ENCODE peak calls at places on chromosomes 2 and 18, in nine cellular contexts. One of them, this sample, is unnamed.

GRCh38 chr2:53177342-53177741 is 590.3 kb upstream of the CHAC2 start:
- DNase-seq in activated T-helper 1 cell treated with Interleukin-2 at 50 U/mL for 16 hours: no peak
- DNase-seq in activated CD4-positive, CD25-positive, alpha-beta regulatory T cell treated with anti-CD3 and anti-CD28 coated beads, Interleukin-2, amount 50 U/mL, for 72 hours: no peak
- DNase-seq in RKO: no peak
- DNase-seq in stimulated activated naive B cell treated with anti-CD40 and anti-IgM and Interleukin-4, amounts not matched to agents 10 μg/mL and 1 μg/mL and 100 μg/mL, for 72 hours: no peak
- DNase-seq in stimulated activated CD4-positive, alpha-beta T cell treated with anti-CD3 and anti-CD28 coated beads, Interleukin-15, amount 100 ng/mL, for 24 hours: no peak
- DNase-seq in nephron progenitor cell: no peak
- DNase-seq in right lobe of liver: no peak
- DNase-seq in adipocyte: no peak
- DNase-seq in this sample: no peak

GRCh38 chr2:218260742-218261423 is at the start of gene GPBAR1:
- DNase-seq in nephron progenitor cell: peak
- DNase-seq in stimulated activated naive B cell treated with anti-CD40 and anti-IgM and Interleukin-4, amounts not matched to agents 10 μg/mL and 1 μg/mL and 100 μg/mL, for 72 hours: no peak
- DNase-seq in adipocyte: no peak
- DNase-seq in right lobe of liver: no peak
- DNase-seq in stimulated activated CD4-positive, alpha-beta T cell treated with anti-CD3 and anti-CD28 coated beads, Interleukin-15, amount 100 ng/mL, for 24 hours: no peak
- DNase-seq in RKO: no peak
- DNase-seq in activated CD4-positive, CD25-positive, alpha-beta regulatory T cell treated with anti-CD3 and anti-CD28 coated beads, Interleukin-2, amount 50 U/mL, for 72 hours: no peak
- DNase-seq in activated T-helper 1 cell treated with Interleukin-2 at 50 U/mL for 16 hours: no peak
- DNase-seq in this sample: no peak

GRCh38 chr2:203240491-203240890 is 1.7 kb downstream of the CYP20A1 start:
- DNase-seq in activated CD4-positive, CD25-positive, alpha-beta regulatory T cell treated with anti-CD3 and anti-CD28 coated beads, Interleukin-2, amount 50 U/mL, for 72 hours: no peak
- DNase-seq in right lobe of liver: no peak
- DNase-seq in stimulated activated naive B cell treated with anti-CD40 and anti-IgM and Interleukin-4, amounts not matched to agents 10 μg/mL and 1 μg/mL and 100 μg/mL, for 72 hours: no peak
- DNase-seq in stimulated activated CD4-positive, alpha-beta T cell treated with anti-CD3 and anti-CD28 coated beads, Interleukin-15, amount 100 ng/mL, for 24 hours: no peak
- DNase-seq in adipocyte: no peak
- DNase-seq in nephron progenitor cell: no peak
- DNase-seq in RKO: no peak
- DNase-seq in activated T-helper 1 cell treated with Interleukin-2 at 50 U/mL for 16 hours: no peak
- DNase-seq in this sample: no peak

GRCh38 chr2:218022131-218022850 is 19.5 kb upstream of the TNS1 start:
- DNase-seq in stimulated activated CD4-positive, alpha-beta T cell treated with anti-CD3 and anti-CD28 coated beads, Interleukin-15, amount 100 ng/mL, for 24 hours: no peak
- DNase-seq in adipocyte: no peak
- DNase-seq in right lobe of liver: no peak
- DNase-seq in nephron progenitor cell: no peak
- DNase-seq in RKO: no peak
- DNase-seq in activated CD4-positive, CD25-positive, alpha-beta regulatory T cell treated with anti-CD3 and anti-CD28 coated beads, Interleukin-2, amount 50 U/mL, for 72 hours: no peak
- DNase-seq in activated T-helper 1 cell treated with Interleukin-2 at 50 U/mL for 16 hours: no peak
- DNase-seq in stimulated activated naive B cell treated with anti-CD40 and anti-IgM and Interleukin-4, amounts not matched to agents 10 μg/mL and 1 μg/mL and 100 μg/mL, for 72 hours: no peak
- DNase-seq in this sample: no peak

GRCh38 chr2:52881606-52882005 is 886.0 kb upstream of the CHAC2 start:
- DNase-seq in stimulated activated naive B cell treated with anti-CD40 and anti-IgM and Interleukin-4, amounts not matched to agents 10 μg/mL and 1 μg/mL and 100 μg/mL, for 72 hours: no peak
- DNase-seq in RKO: peak
- DNase-seq in right lobe of liver: no peak
- DNase-seq in nephron progenitor cell: no peak
- DNase-seq in activated T-helper 1 cell treated with Interleukin-2 at 50 U/mL for 16 hours: no peak
- DNase-seq in stimulated activated CD4-positive, alpha-beta T cell treated with anti-CD3 and anti-CD28 coated beads, Interleukin-15, amount 100 ng/mL, for 24 hours: no peak
- DNase-seq in adipocyte: peak
- DNase-seq in activated CD4-positive, CD25-positive, alpha-beta regulatory T cell treated with anti-CD3 and anti-CD28 coated beads, Interleukin-2, amount 50 U/mL, for 72 hours: no peak
- DNase-seq in this sample: no peak

GRCh38 chr2:37301408-37301807 is 23.2 kb downstream of the PRKD3 start:
- DNase-seq in stimulated activated naive B cell treated with anti-CD40 and anti-IgM and Interleukin-4, amounts not matched to agents 10 μg/mL and 1 μg/mL and 100 μg/mL, for 72 hours: no peak
- DNase-seq in nephron progenitor cell: no peak
- DNase-seq in adipocyte: no peak
- DNase-seq in right lobe of liver: no peak
- DNase-seq in RKO: peak
- DNase-seq in activated T-helper 1 cell treated with Interleukin-2 at 50 U/mL for 16 hours: no peak
- DNase-seq in stimulated activated CD4-positive, alpha-beta T cell treated with anti-CD3 and anti-CD28 coated beads, Interleukin-15, amount 100 ng/mL, for 24 hours: no peak
- DNase-seq in activated CD4-positive, CD25-positive, alpha-beta regulatory T cell treated with anti-CD3 and anti-CD28 coated beads, Interleukin-2, amount 50 U/mL, for 72 hours: no peak
- DNase-seq in this sample: no peak

GRCh38 chr2:102622646-102623045 is 3.3 kb downstream of the SLC9A2 start:
- DNase-seq in stimulated activated naive B cell treated with anti-CD40 and anti-IgM and Interleukin-4, amounts not matched to agents 10 μg/mL and 1 μg/mL and 100 μg/mL, for 72 hours: no peak
- DNase-seq in right lobe of liver: no peak
- DNase-seq in adipocyte: no peak
- DNase-seq in nephron progenitor cell: no peak
- DNase-seq in RKO: no peak
- DNase-seq in activated T-helper 1 cell treated with Interleukin-2 at 50 U/mL for 16 hours: no peak
- DNase-seq in stimulated activated CD4-positive, alpha-beta T cell treated with anti-CD3 and anti-CD28 coated beads, Interleukin-15, amount 100 ng/mL, for 24 hours: no peak
- DNase-seq in activated CD4-positive, CD25-positive, alpha-beta regulatory T cell treated with anti-CD3 and anti-CD28 coated beads, Interleukin-2, amount 50 U/mL, for 72 hours: no peak
- DNase-seq in this sample: no peak

GRCh38 chr2:224969633-224970292 is 72.5 kb downstream of the DOCK10 start:
- DNase-seq in stimulated activated naive B cell treated with anti-CD40 and anti-IgM and Interleukin-4, amounts not matched to agents 10 μg/mL and 1 μg/mL and 100 μg/mL, for 72 hours: no peak
- DNase-seq in right lobe of liver: no peak
- DNase-seq in activated CD4-positive, CD25-positive, alpha-beta regulatory T cell treated with anti-CD3 and anti-CD28 coated beads, Interleukin-2, amount 50 U/mL, for 72 hours: no peak
- DNase-seq in stimulated activated CD4-positive, alpha-beta T cell treated with anti-CD3 and anti-CD28 coated beads, Interleukin-15, amount 100 ng/mL, for 24 hours: no peak
- DNase-seq in activated T-helper 1 cell treated with Interleukin-2 at 50 U/mL for 16 hours: no peak
- DNase-seq in nephron progenitor cell: no peak
- DNase-seq in adipocyte: no peak
- DNase-seq in RKO: no peak
- DNase-seq in this sample: no peak

GRCh38 chr2:133497261-133497893 is 70.9 kb downstream of the NCKAP5 start:
- DNase-seq in activated T-helper 1 cell treated with Interleukin-2 at 50 U/mL for 16 hours: no peak
- DNase-seq in nephron progenitor cell: no peak
- DNase-seq in RKO: no peak
- DNase-seq in stimulated activated naive B cell treated with anti-CD40 and anti-IgM and Interleukin-4, amounts not matched to agents 10 μg/mL and 1 μg/mL and 100 μg/mL, for 72 hours: no peak
- DNase-seq in activated CD4-positive, CD25-positive, alpha-beta regulatory T cell treated with anti-CD3 and anti-CD28 coated beads, Interleukin-2, amount 50 U/mL, for 72 hours: no peak
- DNase-seq in right lobe of liver: no peak
- DNase-seq in adipocyte: no peak
- DNase-seq in stimulated activated CD4-positive, alpha-beta T cell treated with anti-CD3 and anti-CD28 coated beads, Interleukin-15, amount 100 ng/mL, for 24 hours: no peak
- DNase-seq in this sample: peak

GRCh38 chr2:12990523-12990922 is 273.8 kb downstream of the TRIB2 start:
- DNase-seq in adipocyte: no peak
- DNase-seq in activated CD4-positive, CD25-positive, alpha-beta regulatory T cell treated with anti-CD3 and anti-CD28 coated beads, Interleukin-2, amount 50 U/mL, for 72 hours: no peak
- DNase-seq in stimulated activated naive B cell treated with anti-CD40 and anti-IgM and Interleukin-4, amounts not matched to agents 10 μg/mL and 1 μg/mL and 100 μg/mL, for 72 hours: no peak
- DNase-seq in stimulated activated CD4-positive, alpha-beta T cell treated with anti-CD3 and anti-CD28 coated beads, Interleukin-15, amount 100 ng/mL, for 24 hours: no peak
- DNase-seq in activated T-helper 1 cell treated with Interleukin-2 at 50 U/mL for 16 hours: no peak
- DNase-seq in right lobe of liver: no peak
- DNase-seq in RKO: no peak
- DNase-seq in nephron progenitor cell: no peak
- DNase-seq in this sample: no peak

GRCh38 chr2:206693399-206694137 is 24.6 kb downstream of the DYTN start:
- DNase-seq in activated CD4-positive, CD25-positive, alpha-beta regulatory T cell treated with anti-CD3 and anti-CD28 coated beads, Interleukin-2, amount 50 U/mL, for 72 hours: no peak
- DNase-seq in adipocyte: peak
- DNase-seq in RKO: peak
- DNase-seq in activated T-helper 1 cell treated with Interleukin-2 at 50 U/mL for 16 hours: no peak
- DNase-seq in right lobe of liver: no peak
- DNase-seq in stimulated activated naive B cell treated with anti-CD40 and anti-IgM and Interleukin-4, amounts not matched to agents 10 μg/mL and 1 μg/mL and 100 μg/mL, for 72 hours: peak
- DNase-seq in stimulated activated CD4-positive, alpha-beta T cell treated with anti-CD3 and anti-CD28 coated beads, Interleukin-15, amount 100 ng/mL, for 24 hours: peak
- DNase-seq in nephron progenitor cell: peak
- DNase-seq in this sample: peak

GRCh38 chr2:58720770-58721697 is 479.9 kb upstream of the FANCL start:
- DNase-seq in stimulated activated naive B cell treated with anti-CD40 and anti-IgM and Interleukin-4, amounts not matched to agents 10 μg/mL and 1 μg/mL and 100 μg/mL, for 72 hours: no peak
- DNase-seq in activated T-helper 1 cell treated with Interleukin-2 at 50 U/mL for 16 hours: no peak
- DNase-seq in adipocyte: no peak
- DNase-seq in RKO: no peak
- DNase-seq in activated CD4-positive, CD25-positive, alpha-beta regulatory T cell treated with anti-CD3 and anti-CD28 coated beads, Interleukin-2, amount 50 U/mL, for 72 hours: no peak
- DNase-seq in nephron progenitor cell: no peak
- DNase-seq in stimulated activated CD4-positive, alpha-beta T cell treated with anti-CD3 and anti-CD28 coated beads, Interleukin-15, amount 100 ng/mL, for 24 hours: no peak
- DNase-seq in right lobe of liver: no peak
- DNase-seq in this sample: no peak

GRCh38 chr2:47819834-47820233 is 36.9 kb downstream of the MSH6 start:
- DNase-seq in stimulated activated naive B cell treated with anti-CD40 and anti-IgM and Interleukin-4, amounts not matched to agents 10 μg/mL and 1 μg/mL and 100 μg/mL, for 72 hours: no peak
- DNase-seq in RKO: peak
- DNase-seq in adipocyte: no peak
- DNase-seq in activated CD4-positive, CD25-positive, alpha-beta regulatory T cell treated with anti-CD3 and anti-CD28 coated beads, Interleukin-2, amount 50 U/mL, for 72 hours: no peak
- DNase-seq in stimulated activated CD4-positive, alpha-beta T cell treated with anti-CD3 and anti-CD28 coated beads, Interleukin-15, amount 100 ng/mL, for 24 hours: no peak
- DNase-seq in nephron progenitor cell: no peak
- DNase-seq in right lobe of liver: no peak
- DNase-seq in activated T-helper 1 cell treated with Interleukin-2 at 50 U/mL for 16 hours: no peak
- DNase-seq in this sample: peak

GRCh38 chr18:12851709-12852108 is 32.3 kb downstream of the PTPN2 start:
- DNase-seq in stimulated activated naive B cell treated with anti-CD40 and anti-IgM and Interleukin-4, amounts not matched to agents 10 μg/mL and 1 μg/mL and 100 μg/mL, for 72 hours: no peak
- DNase-seq in RKO: no peak
- DNase-seq in activated T-helper 1 cell treated with Interleukin-2 at 50 U/mL for 16 hours: no peak
- DNase-seq in adipocyte: peak
- DNase-seq in nephron progenitor cell: no peak
- DNase-seq in stimulated activated CD4-positive, alpha-beta T cell treated with anti-CD3 and anti-CD28 coated beads, Interleukin-15, amount 100 ng/mL, for 24 hours: no peak
- DNase-seq in activated CD4-positive, CD25-positive, alpha-beta regulatory T cell treated with anti-CD3 and anti-CD28 coated beads, Interleukin-2, amount 50 U/mL, for 72 hours: no peak
- DNase-seq in right lobe of liver: no peak
- DNase-seq in this sample: no peak

GRCh38 chr2:227180286-227180685 is 15.9 kb downstream of the COL4A3 start:
- DNase-seq in right lobe of liver: no peak
- DNase-seq in stimulated activated naive B cell treated with anti-CD40 and anti-IgM and Interleukin-4, amounts not matched to agents 10 μg/mL and 1 μg/mL and 100 μg/mL, for 72 hours: no peak
- DNase-seq in activated T-helper 1 cell treated with Interleukin-2 at 50 U/mL for 16 hours: no peak
- DNase-seq in stimulated activated CD4-positive, alpha-beta T cell treated with anti-CD3 and anti-CD28 coated beads, Interleukin-15, amount 100 ng/mL, for 24 hours: no peak
- DNase-seq in activated CD4-positive, CD25-positive, alpha-beta regulatory T cell treated with anti-CD3 and anti-CD28 coated beads, Interleukin-2, amount 50 U/mL, for 72 hours: no peak
- DNase-seq in nephron progenitor cell: no peak
- DNase-seq in adipocyte: no peak
- DNase-seq in RKO: no peak
- DNase-seq in this sample: no peak

GRCh38 chr2:216299588-216299987 is 72.7 kb downstream of the MARCHF4 start:
- DNase-seq in stimulated activated CD4-positive, alpha-beta T cell treated with anti-CD3 and anti-CD28 coated beads, Interleukin-15, amount 100 ng/mL, for 24 hours: no peak
- DNase-seq in adipocyte: no peak
- DNase-seq in RKO: no peak
- DNase-seq in activated CD4-positive, CD25-positive, alpha-beta regulatory T cell treated with anti-CD3 and anti-CD28 coated beads, Interleukin-2, amount 50 U/mL, for 72 hours: no peak
- DNase-seq in right lobe of liver: no peak
- DNase-seq in nephron progenitor cell: no peak
- DNase-seq in stimulated activated naive B cell treated with anti-CD40 and anti-IgM and Interleukin-4, amounts not matched to agents 10 μg/mL and 1 μg/mL and 100 μg/mL, for 72 hours: no peak
- DNase-seq in activated T-helper 1 cell treated with Interleukin-2 at 50 U/mL for 16 hours: no peak
- DNase-seq in this sample: no peak

GRCh38 chr2:11505652-11506610 is 27.9 kb upstream of the GREB1 start:
- DNase-seq in stimulated activated CD4-positive, alpha-beta T cell treated with anti-CD3 and anti-CD28 coated beads, Interleukin-15, amount 100 ng/mL, for 24 hours: no peak
- DNase-seq in activated T-helper 1 cell treated with Interleukin-2 at 50 U/mL for 16 hours: no peak
- DNase-seq in right lobe of liver: no peak
- DNase-seq in activated CD4-positive, CD25-positive, alpha-beta regulatory T cell treated with anti-CD3 and anti-CD28 coated beads, Interleukin-2, amount 50 U/mL, for 72 hours: no peak
- DNase-seq in RKO: no peak
- DNase-seq in adipocyte: no peak
- DNase-seq in stimulated activated naive B cell treated with anti-CD40 and anti-IgM and Interleukin-4, amounts not matched to agents 10 μg/mL and 1 μg/mL and 100 μg/mL, for 72 hours: no peak
- DNase-seq in nephron progenitor cell: no peak
- DNase-seq in this sample: no peak